ENCODE peak calls at places on chromosomes 6 and 20, in nine cellular contexts. H is A172; L is H4; Q is activated CD4-positive, alpha-beta memory T cell treated with anti-CD3 and anti-CD28 coated beads for 36 hours; C is neuronal stem cell; M is lower lobe of right lung; J is retina; R is ELF-1; A is D341Med. U is an unnamed sample.

GRCh38 chr20:12728782-12729181 is 280.0 kb upstream of the SPTLC3 start:
- DNase-seq in H (no peak), L (no peak), Q (no peak), C (no peak), M (no peak), J (no peak), R (no peak), A (no peak), U (no peak)

GRCh38 chr20:62326959-62327725 is 24.3 kb downstream of the ADRM1 start:
- DNase-seq in H (no peak), L (no peak), Q (no peak), C (no peak), M (no peak), J (no peak), R (no peak), A (no peak), U (no peak)

GRCh38 chr6:16760536-16761468 is at the start of gene ATXN1:
- DNase-seq in H (no peak), L (peak), Q (peak), C (peak), M (peak), J (peak), R (peak), A (peak), U (no peak)

GRCh38 chr6:29376003-29376402 is 912 bp upstream of the OR12D3 start:
- DNase-seq in H (peak), L (no peak), Q (no peak), C (no peak), M (no peak), J (no peak), R (no peak), A (no peak), U (no peak)

GRCh38 chr20:43322851-43323250 is 133.1 kb upstream of the PTPRT start:
- DNase-seq in H (peak), L (no peak), Q (no peak), C (no peak), M (no peak), J (no peak), R (no peak), A (no peak), U (no peak)

GRCh38 chr6:797479-798077 is 104.6 kb upstream of the EXOC2 start:
- DNase-seq in H (peak), L (peak), Q (peak), C (peak), M (no peak), J (peak), R (no peak), A (peak), U (no peak)

GRCh38 chr6:33429745-33430042 is 9.8 kb downstream of the SYNGAP1 start:
- DNase-seq in H (no peak), L (no peak), Q (peak), C (no peak), M (no peak), J (no peak), R (no peak), A (no peak), U (no peak)

GRCh38 chr6:454148-454991 is 62.8 kb downstream of the IRF4 start:
- DNase-seq in H (no peak), L (no peak), Q (no peak), C (no peak), M (no peak), J (no peak), R (no peak), A (no peak), U (no peak)

GRCh38 chr20:26134606-26135005 is 438.0 kb upstream of the ZNF337 start:
- DNase-seq in H (no peak), L (no peak), Q (no peak), C (no peak), M (no peak), J (no peak), R (no peak), A (no peak), U (no peak)

GRCh38 chr6:118877806-118878205 is 16.1 kb upstream of the ASF1A start:
- DNase-seq in H (no peak), L (no peak), Q (no peak), C (no peak), M (no peak), J (no peak), R (no peak), A (no peak), U (no peak)